ENCODE peak calls at places on chromosomes 1 and 21, in nine cellular contexts. Q is bronchial epithelial cell; N is psoas muscle; M is fibroblast of lung; X is AG10803; F is HFF-Myc; P is IMR-90; A is prostate gland; O is CD4-positive, alpha-beta T cell. S is an unnamed sample.

GRCh38 chr1:53899206-53899628 is 5.2 kb downstream of the DIO1 start:
- DNase-seq in Q (no peak), N (no peak), M (peak; percentile 93), X (peak; percentile 60), F (no peak), P (peak; percentile 69), A (peak; percentile 81), O (no peak), S (no peak)

GRCh38 chr1:182806015-182806678 is 16.6 kb downstream of the NPL start:
- DNase-seq in Q (no peak), N (no peak), M (no peak), X (no peak), F (no peak), P (no peak), A (no peak), O (no peak), S (no peak)

GRCh38 chr1:196546272-196547245 is 61.7 kb downstream of the KCNT2 start:
- DNase-seq in Q (peak; percentile 54), N (no peak), M (peak; percentile 77), X (peak; percentile 2), F (no peak), P (no peak), A (no peak), O (no peak), S (no peak)

GRCh38 chr1:78650114-78650513 is 483 bp downstream of the IFI44 start:
- DNase-seq in Q (no peak), N (no peak), M (peak; percentile 22), X (peak; percentile 8), F (no peak), P (no peak), A (no peak), O (no peak), S (no peak)

GRCh38 chr1:41559331-41559730 is 74.8 kb upstream of the EDN2 start:
- DNase-seq in Q (no peak), N (no peak), M (no peak), X (no peak), F (no peak), P (no peak), A (no peak), O (no peak), S (no peak)

GRCh38 chr1:244154528-244154881 is 103.4 kb downstream of the ZBTB18 start:
- DNase-seq in Q (no peak), N (no peak), M (no peak), X (peak; percentile 17), F (no peak), P (no peak), A (no peak), O (no peak), S (no peak)

GRCh38 chr1:23394176-23394575 is 24.5 kb upstream of the ZNF436 start:
- DNase-seq in Q (peak; percentile 44), N (no peak), M (peak; percentile 74), X (peak; percentile 77), F (peak; percentile 79), P (peak; percentile 82), A (no peak), O (no peak), S (no peak)

GRCh38 chr1:170680428-170680827 is 16.5 kb downstream of the PRRX1 start:
- DNase-seq in Q (no peak), N (no peak), M (peak; percentile 98), X (peak; percentile 96), F (no peak), P (peak; percentile 97), A (no peak), O (no peak), S (no peak)

GRCh38 chr1:201450721-201451291 is 18.2 kb downstream of the PHLDA3 start:
- DNase-seq in Q (no peak), N (peak; percentile 77), M (peak; percentile 76), X (peak; percentile 67), F (no peak), P (peak; percentile 89), A (no peak), O (no peak), S (no peak)

GRCh38 chr1:185813401-185813979 is 79.3 kb downstream of the HMCN1 start:
- DNase-seq in Q (peak; percentile 65), N (no peak), M (peak; percentile 79), X (peak; percentile 57), F (peak; percentile 50), P (peak; percentile 73), A (no peak), O (no peak), S (no peak)

GRCh38 chr21:29196021-29196663 is 65.7 kb downstream of the MAP3K7CL start:
- DNase-seq in Q (peak; percentile 96), N (no peak), M (peak; percentile 95), X (peak; percentile 79), F (no peak), P (peak; percentile 97), A (no peak), O (peak; percentile 16), S (no peak)

GRCh38 chr1:55284856-55285255 is 69.7 kb upstream of the USP24 start:
- DNase-seq in Q (peak; percentile 33), N (no peak), M (peak; percentile 75), X (peak; percentile 63), F (peak; percentile 29), P (peak; percentile 60), A (peak; percentile 10), O (no peak), S (no peak)

GRCh38 chr1:238562376-238562775 is 671.7 kb upstream of the ZP4 start:
- DNase-seq in Q (peak; percentile 12), N (no peak), M (peak; percentile 8), X (peak; percentile 57), F (no peak), P (peak; percentile 38), A (no peak), O (no peak), S (no peak)

GRCh38 chr1:111737216-111738132 is 1.7 kb downstream of the INKA2 start:
- DNase-seq in Q (no peak), N (no peak), M (no peak), X (no peak), F (no peak), P (no peak), A (no peak), O (no peak), S (no peak)

GRCh38 chr1:115141145-115141454 is 51.8 kb upstream of the TSPAN2 start:
- DNase-seq in Q (no peak), N (no peak), M (no peak), X (no peak), F (no peak), P (no peak), A (no peak), O (no peak), S (no peak)

GRCh38 chr1:160062134-160062533 is 7.8 kb downstream of the KCNJ10 start:
- DNase-seq in Q (no peak), N (no peak), M (no peak), X (no peak), F (no peak), P (no peak), A (no peak), O (no peak), S (no peak)

GRCh38 chr1:51986718-51987117 is 3.8 kb downstream of the RAB3B start:
- DNase-seq in Q (no peak), N (no peak), M (no peak), X (no peak), F (no peak), P (no peak), A (no peak), O (no peak), S (peak; percentile 19)

GRCh38 chr1:65165269-65166002 is 17.4 kb downstream of the AK4 start:
- DNase-seq in Q (no peak), N (no peak), M (no peak), X (no peak), F (no peak), P (no peak), A (no peak), O (no peak), S (no peak)

GRCh38 chr1:192604979-192605620 is 29.5 kb downstream of the RGS1 start:
- DNase-seq in Q (no peak), N (no peak), M (no peak), X (no peak), F (no peak), P (no peak), A (no peak), O (no peak), S (no peak)

GRCh38 chr1:211323156-211324063 is 3.2 kb upstream of the TRAF5 start:
- DNase-seq in Q (peak; percentile 66), N (no peak), M (peak; percentile 68), X (peak; percentile 61), F (no peak), P (peak; percentile 65), A (peak; percentile 54), O (peak; percentile 46), S (no peak)
- TF ChIP-seq CTCF in Q (peak; percentile 87), N (peak; percentile 57), M (peak; percentile 92), X (peak; percentile 90), F (peak; percentile 86), P (peak; percentile 86), A (peak; percentile 61), O (peak; percentile 93), S (peak; percentile 89)

DNA sequence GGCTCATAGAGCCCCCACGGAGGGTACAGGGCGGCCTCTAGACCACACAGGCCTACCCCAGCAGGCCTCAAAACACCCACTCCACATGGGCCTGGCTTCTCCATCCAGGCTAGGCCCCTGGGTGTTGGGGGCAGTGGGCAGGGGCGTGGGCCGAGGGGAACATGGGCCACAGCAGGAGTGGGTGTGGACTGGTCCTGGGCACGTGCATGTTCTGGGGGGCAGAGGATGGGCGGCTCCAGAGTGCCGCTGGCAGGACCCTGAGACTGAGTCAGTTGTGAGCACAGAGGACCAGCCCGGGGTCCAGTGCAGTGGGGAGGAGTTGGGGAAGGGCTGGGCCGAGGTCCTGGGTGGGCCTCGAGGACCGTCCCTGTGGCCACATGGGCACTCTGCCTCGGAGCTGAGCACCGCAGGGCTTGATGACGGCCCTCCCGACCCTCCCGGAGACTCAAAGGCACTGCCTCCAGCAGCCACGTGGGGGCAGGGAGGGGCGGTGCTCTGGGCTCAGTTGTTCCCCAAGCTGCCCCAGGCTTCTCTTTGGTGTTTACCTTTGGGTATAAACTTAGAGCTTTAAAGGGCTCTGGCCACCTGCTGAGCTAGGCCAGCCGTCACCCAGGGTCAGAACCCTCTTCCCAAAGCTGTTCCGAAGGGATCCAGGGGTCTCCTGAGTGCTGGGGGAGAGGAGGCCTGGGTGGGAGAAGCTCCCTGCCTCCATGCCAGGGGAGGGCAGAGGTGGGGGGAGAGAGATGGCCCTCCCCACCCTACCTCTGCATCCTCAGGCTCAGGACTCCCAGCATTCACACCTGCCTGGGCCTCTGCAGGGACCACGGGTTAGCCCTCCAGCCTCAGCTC is 79.9 kb downstream of the MORN1 start:
- DNase-seq in Q (peak; percentile 23), N (peak; percentile 81), M (peak; percentile 56), X (peak; percentile 48), F (no peak), P (peak; percentile 58), A (peak; percentile 53), O (peak; percentile 52), S (no peak)
- TF ChIP-seq CTCF in Q (peak; percentile 61), N (no peak), M (peak; percentile 56), X (peak; percentile 52), F (peak; percentile 37), P (peak; percentile 50), A (no peak), O (peak; percentile 33), S (peak; percentile 75)

GRCh38 chr1:6635910-6636760 is 11.5 kb downstream of the THAP3 start:
- DNase-seq in Q (no peak), N (no peak), M (no peak), X (no peak), F (no peak), P (peak; percentile 21), A (no peak), O (no peak), S (no peak)
- TF ChIP-seq CTCF in Q (no peak), N (no peak), M (no peak), X (no peak), F (no peak), P (no peak), A (no peak), O (no peak), S (peak; percentile 35)

GRCh38 chr1:208216062-208216461 is 28.1 kb downstream of the PLXNA2 start:
- DNase-seq in Q (peak; percentile 47), N (no peak), M (peak; percentile 42), X (peak; percentile 88), F (no peak), P (peak; percentile 75), A (no peak), O (no peak), S (no peak)
- TF ChIP-seq CTCF in Q (no peak), N (no peak), M (no peak), X (no peak), F (no peak), P (no peak), A (no peak), O (no peak), S (no peak)